ENCODE peak calls at places on chromosomes 2 and 18, in eight cellular contexts. E is A549, H is K562, N is SK-N-SH, K is HCT116, L is GM12878, A is H1, X is HepG2. V is an unnamed sample.

GRCh38 chr18:48032876-48033769 is 102.7 kb upstream of the SMAD2 start:
- DNase-seq in K (no peak), L (no peak), E (no peak), H (no peak), A (no peak), N (no peak), X (no peak), V (no peak)

GRCh38 chr2:1051075-1051474 is 100.4 kb downstream of the SNTG2 start:
- DNase-seq in N (peak; percentile 44), E (peak; percentile 16), K (peak; percentile 18), H (no peak), X (peak; percentile 10), L (no peak), A (no peak), V (no peak)

GRCh38 chr2:149729575-149729974 is 142.0 kb upstream of the MMADHC start:
- DNase-seq in H (no peak), X (no peak), L (no peak), N (no peak), E (no peak), A (no peak), K (no peak), V (peak; percentile 67)

GRCh38 chr2:147665035-147665434 is 179.8 kb upstream of the ACVR2A start:
- DNase-seq in K (no peak), N (no peak), E (peak; percentile 11), H (no peak), A (no peak), L (no peak), X (no peak), V (no peak)

GRCh38 chr2:2692599-2693389 is 361.7 kb upstream of the MYT1L start:
- DNase-seq in N (no peak), A (no peak), L (no peak), K (no peak), E (no peak), H (no peak), X (no peak), V (no peak)

GRCh38 chr2:12931211-12931844 is 214.6 kb downstream of the TRIB2 start:
- DNase-seq in L (no peak), N (peak; percentile 75), K (peak; percentile 28), A (no peak), X (peak; percentile 3), E (peak; percentile 19), H (peak; percentile 44), V (peak; percentile 59)

GRCh38 chr2:203035879-203036470 is 21.3 kb downstream of the NBEAL1 start:
- DNase-seq in E (no peak), N (no peak), A (no peak), L (no peak), H (no peak), X (no peak), K (no peak), V (no peak)

GRCh38 chr2:56167616-56168015 is 16.2 kb upstream of the CCDC85A start:
- DNase-seq in N (no peak), H (no peak), X (no peak), K (no peak), E (no peak), L (no peak), A (no peak), V (no peak)

GRCh38 chr2:191786694-191787093 is 60.2 kb downstream of the CAVIN2 start:
- DNase-seq in N (no peak), A (no peak), X (no peak), H (no peak), L (no peak), K (no peak), E (no peak), V (no peak)

GRCh38 chr2:43049836-43050796 is 176.3 kb downstream of the ZFP36L2 start:
- DNase-seq in A (no peak), L (no peak), K (no peak), H (no peak), X (no peak), E (no peak), N (no peak), V (no peak)

GRCh38 chr2:43045866-43046265 is 180.5 kb downstream of the ZFP36L2 start:
- DNase-seq in N (no peak), L (no peak), X (no peak), H (no peak), E (no peak), A (no peak), K (no peak), V (no peak)

GRCh38 chr2:43044093-43044614 is 182.3 kb downstream of the ZFP36L2 start:
- DNase-seq in A (no peak), E (no peak), L (no peak), H (no peak), N (no peak), X (no peak), K (no peak), V (peak; percentile 88)

GRCh38 chr2:43050866-43051265 is 175.5 kb downstream of the ZFP36L2 start:
- DNase-seq in E (no peak), A (no peak), H (no peak), K (no peak), X (no peak), L (no peak), N (no peak), V (peak; percentile 15)

GRCh38 chr2:43047187-43047780 is 179.1 kb downstream of the ZFP36L2 start:
- DNase-seq in K (no peak), L (no peak), E (no peak), X (no peak), H (no peak), N (no peak), A (no peak), V (no peak)
- H3K4me2 ChIP-seq in K (no peak overlapping the region), L (no peak overlapping the region), E (no peak overlapping the region), X (no peak overlapping the region), H (no peak overlapping the region), N (peak overlapping the region; percentile 38), A (no peak overlapping the region), V (no peak overlapping the region)

GRCh38 chr2:45843136-45843535 is 191.7 kb downstream of the PRKCE start:
- DNase-seq in L (no peak), X (no peak), E (no peak), K (no peak), N (no peak), A (no peak), H (no peak), V (no peak)

GRCh38 chr2:45839388-45840251 is 188.1 kb downstream of the PRKCE start:
- DNase-seq in E (no peak), L (no peak), X (no peak), K (no peak), H (no peak), A (no peak), N (peak; percentile 63), V (peak; percentile 26)

GRCh38 chr2:45837812-45838341 is 186.4 kb downstream of the PRKCE start:
- DNase-seq in L (no peak), H (no peak), N (no peak), E (no peak), K (no peak), X (no peak), A (no peak), V (no peak)

GRCh38 chr2:45841752-45842407 is 190.4 kb downstream of the PRKCE start:
- DNase-seq in E (no peak), A (no peak), L (no peak), H (no peak), N (no peak), X (no peak), K (no peak), V (no peak)

DNA sequence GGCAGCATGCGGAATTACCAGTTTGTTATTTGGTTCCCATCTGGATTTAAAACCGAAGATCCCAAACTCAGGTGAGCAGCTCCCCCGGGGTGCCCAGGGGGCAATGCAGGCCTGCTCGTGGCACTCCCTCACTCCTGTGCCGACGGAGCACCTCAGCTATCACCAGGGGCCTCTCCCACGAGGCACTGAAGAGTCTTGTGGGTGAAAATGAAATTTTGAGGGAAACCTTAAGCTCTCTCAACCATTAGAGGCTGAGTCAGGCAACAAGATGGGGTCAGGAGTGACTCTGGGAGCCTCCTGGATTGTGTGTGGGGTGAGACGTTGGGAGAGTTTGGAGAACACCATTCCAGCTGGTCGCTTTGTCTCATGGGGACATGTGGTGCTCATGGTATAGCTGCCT is 189.0 kb downstream of the PRKCE start:
- DNase-seq in X (no peak), L (no peak), E (no peak), A (no peak), K (no peak), N (no peak), H (no peak), V (no peak)
- TF ChIP-seq CTCF in X (no peak), L (peak; percentile 41), E (no peak), A (no peak), K (no peak), N (no peak), H (no peak), V (no peak)

GRCh38 chr2:237026981-237027711 is 58.5 kb upstream of the COPS8 start:
- DNase-seq in N (peak; percentile 60), E (peak; percentile 78), K (peak; percentile 29), H (peak; percentile 20), A (peak; percentile 74), L (no peak), X (peak; percentile 45), V (peak; percentile 86)
- TF ChIP-seq MAX in N (no peak), E (no peak), K (no peak), H (no peak), A (no peak), L (no peak), X (no peak), V (no peak)

DNA sequence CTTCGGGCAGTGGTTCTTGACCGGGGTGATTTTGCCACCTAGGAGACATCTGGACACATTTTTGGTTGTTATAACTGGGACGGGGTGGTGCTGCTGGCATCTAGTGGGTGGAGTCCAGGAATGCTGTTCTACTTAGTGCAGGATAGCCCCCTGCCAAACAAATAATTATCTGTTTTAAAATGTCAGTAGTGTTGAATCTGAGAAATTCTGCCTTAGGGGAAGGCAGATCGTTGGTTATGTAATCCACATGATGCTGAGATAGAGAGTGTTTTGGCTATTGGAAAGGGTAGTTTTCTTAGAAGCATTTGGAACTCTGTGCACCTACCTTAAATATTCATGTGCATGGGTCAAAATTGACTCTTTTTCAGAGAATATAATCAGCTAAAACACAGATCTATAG is 199.0 kb downstream of the TPGS2 start:
- DNase-seq in L (no peak), N (no peak), A (no peak), E (no peak), K (no peak), H (no peak), X (no peak), V (no peak)
- H3K4me2 ChIP-seq in L (no peak overlapping the region), N (no peak overlapping the region), A (no peak overlapping the region), E (no peak overlapping the region), K (no peak overlapping the region), H (no peak overlapping the region), X (no peak overlapping the region), V (no peak overlapping the region)

DNA sequence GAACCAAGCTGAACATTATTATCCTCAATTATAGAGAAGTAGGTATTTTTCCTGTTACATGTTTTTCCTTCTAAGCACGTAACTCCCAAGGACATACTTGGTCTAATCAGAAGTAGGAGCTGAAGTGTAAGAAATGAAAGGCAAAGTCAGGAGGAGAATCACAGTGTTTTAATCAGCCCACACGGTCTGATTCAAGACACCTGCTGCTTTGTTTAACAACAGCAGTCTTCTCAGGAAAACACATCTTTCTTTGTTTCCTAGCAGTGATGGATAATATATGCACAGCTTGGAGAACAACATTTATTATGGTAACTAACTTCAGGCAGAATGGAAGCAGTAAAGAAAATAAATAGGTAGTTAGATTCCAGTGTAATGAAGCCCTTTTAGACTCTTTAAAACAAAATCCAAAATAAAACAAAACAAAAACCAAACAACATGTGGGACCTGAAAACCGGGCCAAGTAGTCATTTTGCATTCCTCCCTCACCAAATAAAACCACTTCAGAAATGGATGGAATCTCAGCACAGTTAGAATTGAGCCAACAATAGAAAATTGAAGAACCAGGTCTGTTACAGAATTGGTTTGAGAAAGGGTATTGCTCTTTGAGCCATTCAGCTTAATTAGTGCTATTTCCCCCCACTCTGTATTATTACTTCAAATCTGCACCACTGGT is 61.1 kb upstream of the UGP2 start:
- DNase-seq in H (no peak), N (no peak), K (no peak), E (no peak), X (no peak), A (no peak), L (no peak), V (no peak)
- TF ChIP-seq CTCF in H (no peak), N (no peak), K (no peak), E (no peak), X (peak; percentile 10), A (no peak), L (no peak), V (no peak)